ENCODE peak calls at places on chromosome 4, in nine cellular contexts. E is C1 segment of cervical spinal cord; B is heart left ventricle; Q is CD8-positive, alpha-beta T cell; F is activated CD4-positive, alpha-beta T cell treated with anti-CD3 and anti-CD28 coated beads for 1 hour; K is activated naive CD8-positive, alpha-beta T cell treated with anti-CD3 and anti-CD28 coated beads, Interleukin-2, amount 50 U/mL, for 24 hours; P is cardiac muscle cell; J is Calu3; D is left ventricle myocardium inferior. M is an unnamed sample.

GRCh38 chr4:153790962-153791551 is 2.2 kb upstream of the SFRP2 start:
- DNase-seq in E (no peak), J (peak), F (no peak), K (peak), Q (no peak), B (no peak), D (no peak), P (peak), M (peak)

GRCh38 chr4:4704267-4704666 is 155.2 kb upstream of the MSX1 start:
- DNase-seq in B (no peak), E (no peak), P (no peak), F (no peak), K (no peak), Q (no peak), D (no peak), J (no peak), M (no peak)

GRCh38 chr4:26321326-26322276 is 787 bp downstream of the RBPJ start:
- DNase-seq in K (peak), B (peak), F (no peak), D (peak), J (peak), E (peak), Q (no peak), P (peak), M (peak)

GRCh38 chr4:6332669-6333050 is 63.0 kb downstream of the WFS1 start:
- DNase-seq in D (no peak), Q (no peak), K (no peak), J (no peak), B (no peak), F (no peak), E (no peak), P (no peak), M (no peak)

GRCh38 chr4:176883681-176884418 is 91.1 kb upstream of the VEGFC start:
- DNase-seq in J (no peak), E (no peak), P (no peak), Q (no peak), B (no peak), D (no peak), F (no peak), K (no peak), M (no peak)

GRCh38 chr4:13484749-13485345 is 707 bp upstream of the RAB28 start:
- DNase-seq in D (no peak), K (no peak), P (no peak), Q (no peak), B (no peak), J (no peak), F (no peak), E (no peak), M (no peak)

GRCh38 chr4:71498002-71498401 is 159.2 kb downstream of the SLC4A4 start:
- DNase-seq in D (no peak), J (no peak), E (no peak), Q (no peak), P (no peak), B (no peak), F (no peak), K (no peak), M (no peak)

GRCh38 chr4:183571350-183572076 is 66.7 kb downstream of the ING2 start:
- DNase-seq in J (peak), E (no peak), K (no peak), F (no peak), P (peak), D (no peak), Q (no peak), B (no peak), M (no peak)

GRCh38 chr4:143921160-143921559 is 15.8 kb upstream of the GYPE start:
- DNase-seq in J (no peak), Q (no peak), E (no peak), P (no peak), B (no peak), D (no peak), K (no peak), F (no peak), M (no peak)

GRCh38 chr4:188439641-188440311 is 300.5 kb downstream of the TRIML1 start:
- DNase-seq in Q (no peak), D (peak), E (no peak), B (peak), J (peak), K (no peak), P (peak), F (no peak), M (no peak)